ENCODE peak calls at places on chromosomes 4 and X, in four cellular contexts. B is foreskin fibroblast; S is progenitor cell of endocrine pancreas; U is CD4-positive, CD25-positive, alpha-beta regulatory T cell. Y is an unnamed sample.
A peak's percentile ranks its signal among the peaks of the same experiment; 100 is the strongest.

GRCh38 chr4:20528508-20528907 is 171.8 kb upstream of the PACRGL start:
- DNase-seq in B (peak; percentile 66), S (no peak), U (no peak), Y (no peak)

GRCh38 chrX:57817302-57817701 is 93.0 kb downstream of the ZXDA start:
- DNase-seq in S (no peak), U (peak; percentile 3), B (peak; percentile 1), Y (no peak)

GRCh38 chrX:63661676-63662075 is 123.3 kb downstream of the ARHGEF9 start:
- DNase-seq in U (no peak), B (peak; percentile 18), S (no peak), Y (no peak)

GRCh38 chrX:31608651-31609050 is 536.8 kb upstream of the FTHL17 start:
- DNase-seq in S (no peak), U (no peak), B (peak; percentile 1), Y (no peak)

GRCh38 chr4:3422241-3422801 is 19.4 kb upstream of the HGFAC start:
- DNase-seq in B (no peak), S (no peak), U (no peak), Y (no peak)

GRCh38 chr4:89024051-89024675 is 32.8 kb downstream of the FAM13A start:
- DNase-seq in U (peak; percentile 85), S (peak; percentile 25), B (peak; percentile 87), Y (peak; percentile 41)

GRCh38 chr4:13705521-13706035 is 78.1 kb upstream of the BOD1L1 start:
- DNase-seq in B (peak; percentile 43), S (no peak), U (no peak), Y (no peak)

GRCh38 chrX:71166461-71166860 is 21.8 kb downstream of the NLGN3 start:
- DNase-seq in S (no peak), U (no peak), B (no peak), Y (no peak)

GRCh38 chr4:178090640-178091411 is 648.6 kb upstream of the AGA start:
- DNase-seq in U (no peak), B (no peak), S (no peak), Y (no peak)

GRCh38 chr4:111671756-111672155 is 473.5 kb upstream of the FAM241A start:
- DNase-seq in S (no peak), B (no peak), U (no peak), Y (no peak)

GRCh38 chr4:2303686-2304320 is 41.9 kb upstream of the MXD4 start:
- DNase-seq in S (no peak), U (no peak), B (no peak), Y (no peak)

GRCh38 chr4:80446664-80447063 is 111.1 kb downstream of the CFAP299 start:
- DNase-seq in U (no peak), S (no peak), B (peak; percentile 31), Y (peak; percentile 52)

GRCh38 chr4:24169956-24170355 is 280.1 kb upstream of the PPARGC1A start:
- DNase-seq in U (no peak), S (no peak), B (no peak), Y (no peak)

GRCh38 chr4:151227731-151228130 is 49.2 kb upstream of the PRSS48 start:
- DNase-seq in B (peak; percentile 88), U (no peak), S (no peak), Y (peak; percentile 37)

GRCh38 chr4:86653237-86653865 is 59.2 kb downstream of the PTPN13 start:
- DNase-seq in U (peak; percentile 20), B (peak; percentile 8), S (no peak), Y (no peak)

GRCh38 chr4:123397276-123398150 is 918 bp downstream of the SPRY1 start:
- DNase-seq in U (peak; percentile 21), B (peak; percentile 68), S (peak; percentile 76), Y (no peak)

GRCh38 chr4:78781086-78781630 is 5.0 kb downstream of the BMP2K start:
- DNase-seq in U (no peak), S (no peak), B (no peak), Y (no peak)

GRCh38 chrX:1485033-1485432 is 32.3 kb upstream of the ASMTL start:
- DNase-seq in B (no peak), S (no peak), U (no peak), Y (no peak)

GRCh38 chr4:70522626-70523025 is 4.3 kb downstream of the AMTN start:
- DNase-seq in B (no peak), U (no peak), S (no peak), Y (no peak)

GRCh38 chr4:170047774-170048354 is 21.7 kb upstream of the MFAP3L start:
- DNase-seq in U (peak; percentile 71), B (peak; percentile 81), S (peak; percentile 27), Y (peak; percentile 32)

GRCh38 chr4:27123050-27123768 is 262.6 kb downstream of the STIM2 start:
- DNase-seq in S (no peak), B (peak; percentile 41), U (no peak), Y (no peak)

GRCh38 chrX:153396320-153397195 is 4.6 kb downstream of the PNMA6E start:
- DNase-seq in S (no peak), U (no peak), B (no peak), Y (no peak)